ENCODE peak calls at places on chromosomes 12 and 14, in four cellular contexts. One of them, this sample, is unnamed.

GRCh38 chr12:20040844-20041243 is 327.5 kb upstream of the PDE3A start:
- DNase-seq in cardiac muscle cell: peak; percentile 39
- DNase-seq in AG04450: no peak
- DNase-seq in adipocyte: no peak
- DNase-seq in this sample: no peak

GRCh38 chr12:15541996-15542631 is 219.8 kb downstream of the PTPRO start:
- DNase-seq in AG04450: no peak
- DNase-seq in adipocyte: no peak
- DNase-seq in cardiac muscle cell: peak; percentile 15
- DNase-seq in this sample: no peak

GRCh38 chr12:108120863-108121165 is 8.3 kb upstream of the WSCD2 start:
- DNase-seq in cardiac muscle cell: no peak
- DNase-seq in AG04450: no peak
- DNase-seq in adipocyte: no peak
- DNase-seq in this sample: no peak

GRCh38 chr14:77511486-77512162 is 13.0 kb upstream of the ISM2 start:
- DNase-seq in AG04450: no peak
- DNase-seq in cardiac muscle cell: peak; percentile 12
- DNase-seq in adipocyte: no peak
- DNase-seq in this sample: no peak

GRCh38 chr14:88385212-88386101 is at the start of gene SPATA7:
- DNase-seq in AG04450: peak; percentile 56
- DNase-seq in cardiac muscle cell: peak; percentile 94
- DNase-seq in adipocyte: peak; percentile 97
- DNase-seq in this sample: peak; percentile 84

GRCh38 chr12:40104461-40105264 is 1.2 kb downstream of the SLC2A13 start:
- DNase-seq in cardiac muscle cell: peak; percentile 14
- DNase-seq in adipocyte: no peak
- DNase-seq in AG04450: no peak
- DNase-seq in this sample: no peak

GRCh38 chr14:69879175-69880047 is at the start of gene SMOC1:
- DNase-seq in adipocyte: no peak
- DNase-seq in AG04450: peak; percentile 47
- DNase-seq in cardiac muscle cell: peak; percentile 34
- DNase-seq in this sample: no peak

GRCh38 chr14:105849933-105850626 is 323.7 kb downstream of the TMEM121 start:
- DNase-seq in cardiac muscle cell: no peak
- DNase-seq in adipocyte: no peak
- DNase-seq in AG04450: no peak
- DNase-seq in this sample: peak; percentile 27

GRCh38 chr12:30640392-30640791 is 55.3 kb downstream of the IPO8 start:
- DNase-seq in cardiac muscle cell: no peak
- DNase-seq in adipocyte: no peak
- DNase-seq in AG04450: no peak
- DNase-seq in this sample: no peak

GRCh38 chr12:6374028-6374780 is 1.2 kb downstream of the SCNN1A start:
- DNase-seq in cardiac muscle cell: no peak
- DNase-seq in adipocyte: no peak
- DNase-seq in AG04450: no peak
- DNase-seq in this sample: no peak

GRCh38 chr12:18849761-18850160 is 111.8 kb downstream of the CAPZA3 start:
- DNase-seq in AG04450: no peak
- DNase-seq in adipocyte: no peak
- DNase-seq in cardiac muscle cell: no peak
- DNase-seq in this sample: no peak

GRCh38 chr12:64412458-64412857 is 8.3 kb downstream of the XPOT start:
- DNase-seq in AG04450: no peak
- DNase-seq in cardiac muscle cell: no peak
- DNase-seq in adipocyte: no peak
- DNase-seq in this sample: no peak

GRCh38 chr14:89466460-89466859 is 49.4 kb upstream of the FOXN3 start:
- DNase-seq in cardiac muscle cell: no peak
- DNase-seq in AG04450: no peak
- DNase-seq in adipocyte: no peak
- DNase-seq in this sample: no peak

DNA sequence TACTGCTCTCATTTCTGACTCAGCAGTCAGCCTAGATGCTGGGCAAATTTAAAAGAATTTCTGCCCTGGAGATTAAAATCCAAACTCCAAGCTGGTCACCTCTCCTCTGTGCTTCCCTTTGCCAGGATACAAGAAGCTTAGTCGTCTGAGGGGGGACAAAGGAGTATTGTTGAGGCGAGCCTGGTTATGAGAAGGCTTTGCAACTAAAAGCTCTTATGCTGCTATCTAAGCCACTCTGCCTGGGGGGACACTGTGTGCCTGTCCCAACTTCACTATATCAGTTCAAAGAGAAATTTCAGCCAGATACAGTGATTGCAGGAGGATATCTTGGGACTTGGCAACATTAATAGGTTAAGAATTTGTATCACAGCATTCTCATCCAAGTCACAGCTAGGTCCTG is 10.8 kb upstream of the PLEKHH1 start:
- DNase-seq in AG04450: no peak
- DNase-seq in cardiac muscle cell: no peak
- DNase-seq in adipocyte: no peak
- DNase-seq in this sample: no peak
- H3K27me3 ChIP-seq in AG04450: peaks cover 46% of the 10 kb centered on the region
- H3K27me3 ChIP-seq in cardiac muscle cell: peaks cover 66% of the 10 kb centered on the region
- H3K27me3 ChIP-seq in adipocyte: peaks cover 60% of the 10 kb centered on the region
- H3K27me3 ChIP-seq in this sample: peaks cover 13% of the 10 kb centered on the region

GRCh38 chr12:53803194-53803593 is 51.4 kb upstream of the CISTR start:
- DNase-seq in AG04450: no peak
- DNase-seq in cardiac muscle cell: no peak
- DNase-seq in adipocyte: no peak
- DNase-seq in this sample: no peak

GRCh38 chr12:53804429-53804828 is 52.6 kb upstream of the CISTR start:
- DNase-seq in AG04450: no peak
- DNase-seq in adipocyte: no peak
- DNase-seq in cardiac muscle cell: no peak
- DNase-seq in this sample: no peak

GRCh38 chr12:53805801-53806200 is 54.0 kb upstream of the CISTR start:
- DNase-seq in cardiac muscle cell: no peak
- DNase-seq in AG04450: no peak
- DNase-seq in adipocyte: no peak
- DNase-seq in this sample: no peak

GRCh38 chr12:53805067-53805466 is 53.3 kb upstream of the CISTR start:
- DNase-seq in adipocyte: no peak
- DNase-seq in AG04450: peak; percentile 8
- DNase-seq in cardiac muscle cell: peak; percentile 32
- DNase-seq in this sample: no peak

DNA sequence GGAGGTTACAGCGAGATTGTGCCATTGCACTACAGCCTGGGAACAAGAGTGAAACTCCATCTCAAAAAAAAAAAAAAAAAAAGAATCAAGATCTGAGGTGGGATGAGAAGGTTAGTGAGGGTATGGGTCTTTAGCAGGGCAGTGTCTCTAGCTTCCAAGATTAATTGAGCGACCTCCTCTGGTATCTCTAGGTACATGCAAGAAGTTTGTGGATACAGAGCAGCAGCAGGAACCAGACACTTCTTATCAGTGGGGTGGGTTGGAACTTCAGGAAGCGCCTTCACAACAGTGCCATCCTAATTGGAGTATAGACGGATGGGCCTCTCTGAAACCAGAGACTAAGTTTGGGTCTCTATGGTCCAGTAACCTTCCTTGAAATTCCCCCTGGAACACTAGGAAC is 51.9 kb upstream of the CISTR start:
- DNase-seq in cardiac muscle cell: no peak
- DNase-seq in adipocyte: no peak
- DNase-seq in AG04450: no peak
- DNase-seq in this sample: no peak
- H3K27me3 ChIP-seq in cardiac muscle cell: peaks cover 60% of the 10 kb centered on the region
- H3K27me3 ChIP-seq in adipocyte: peaks cover 47% of the 10 kb centered on the region
- H3K27me3 ChIP-seq in AG04450: peaks cover 8% of the 10 kb centered on the region
- H3K27me3 ChIP-seq in this sample: no peaks in the 10 kb centered on the region

DNA sequence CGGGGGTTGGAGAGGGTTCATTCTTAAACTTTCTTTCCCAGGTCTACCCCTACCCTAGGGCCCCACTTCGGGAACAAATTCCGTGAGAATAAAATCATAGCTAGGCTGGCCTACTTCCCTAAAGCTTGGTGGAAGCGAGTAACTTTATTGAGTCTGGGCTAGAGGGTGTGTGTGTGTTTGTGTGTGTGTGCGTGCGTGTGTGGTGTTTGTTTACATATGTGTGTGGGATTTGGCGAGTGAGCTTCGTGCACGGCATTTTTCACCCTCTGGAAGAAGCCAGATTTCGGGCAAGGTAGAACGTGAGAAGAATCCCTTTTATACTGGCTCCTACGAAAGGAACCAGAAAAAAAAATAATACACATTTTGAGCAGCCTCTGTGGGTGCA is 7.5 kb upstream of the LHX5 start:
- DNase-seq in AG04450: no peak
- DNase-seq in adipocyte: no peak
- DNase-seq in cardiac muscle cell: no peak
- DNase-seq in this sample: no peak
- H3K27me3 ChIP-seq in AG04450: peaks cover 54% of the 10 kb centered on the region
- H3K27me3 ChIP-seq in adipocyte: peaks cover 70% of the 10 kb centered on the region
- H3K27me3 ChIP-seq in cardiac muscle cell: peaks cover 100% of the 10 kb centered on the region
- H3K27me3 ChIP-seq in this sample: peaks cover 63% of the 10 kb centered on the region

DNA sequence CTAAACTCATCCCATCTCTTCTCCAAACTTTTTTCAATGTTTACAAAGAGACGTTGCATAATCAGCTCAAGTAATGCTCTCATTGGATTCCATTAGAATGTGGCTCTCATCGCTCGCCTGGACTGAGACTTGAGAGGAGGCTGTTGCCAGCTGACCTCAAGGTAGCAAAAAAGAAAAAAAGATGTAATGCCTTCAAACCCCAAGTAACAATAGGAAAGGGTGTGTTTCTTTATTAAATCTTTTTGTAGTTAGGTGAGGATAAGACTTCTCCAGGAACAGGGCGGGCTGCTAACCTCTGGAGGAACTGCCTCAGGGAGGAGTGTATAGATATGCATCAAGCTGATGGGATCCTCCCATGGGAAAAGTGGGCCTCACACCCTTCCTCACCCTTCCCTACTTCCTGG is 956 bp upstream of the PTHLH start:
- DNase-seq in AG04450: no peak
- DNase-seq in adipocyte: peak; percentile 28
- DNase-seq in cardiac muscle cell: peak; percentile 36
- DNase-seq in this sample: no peak
- H3K27me3 ChIP-seq in AG04450: no peaks in the 10 kb centered on the region
- H3K27me3 ChIP-seq in adipocyte: peaks cover 4% of the 10 kb centered on the region
- H3K27me3 ChIP-seq in cardiac muscle cell: peaks cover 100% of the 10 kb centered on the region
- H3K27me3 ChIP-seq in this sample: peaks cover 3% of the 10 kb centered on the region

GRCh38 chr14:94907626-94908261 is 137.8 kb upstream of the GSC start:
- DNase-seq in adipocyte: peak; percentile 58
- DNase-seq in AG04450: no peak
- DNase-seq in cardiac muscle cell: peak; percentile 7
- DNase-seq in this sample: no peak
- H3K27me3 ChIP-seq in adipocyte: peaks cover 6% of the 10 kb centered on the region
- H3K27me3 ChIP-seq in AG04450: no peaks in the 10 kb centered on the region
- H3K27me3 ChIP-seq in cardiac muscle cell: peaks cover 8% of the 10 kb centered on the region
- H3K27me3 ChIP-seq in this sample: no peaks in the 10 kb centered on the region

GRCh38 chr12:113500662-113501435 is 29.2 kb upstream of the LHX5 start:
- DNase-seq in cardiac muscle cell: no peak
- DNase-seq in AG04450: no peak
- DNase-seq in adipocyte: no peak
- DNase-seq in this sample: no peak

GRCh38 chr12:113497709-113498108 is 26.0 kb upstream of the LHX5 start:
- DNase-seq in AG04450: no peak
- DNase-seq in cardiac muscle cell: no peak
- DNase-seq in adipocyte: no peak
- DNase-seq in this sample: no peak

GRCh38 chr12:113498490-113498889 is 26.8 kb upstream of the LHX5 start:
- DNase-seq in cardiac muscle cell: no peak
- DNase-seq in AG04450: no peak
- DNase-seq in adipocyte: no peak
- DNase-seq in this sample: no peak
- H3K27me3 ChIP-seq in cardiac muscle cell: peaks cover 46% of the 10 kb centered on the region
- H3K27me3 ChIP-seq in AG04450: peaks cover 7% of the 10 kb centered on the region
- H3K27me3 ChIP-seq in adipocyte: peaks cover 25% of the 10 kb centered on the region
- H3K27me3 ChIP-seq in this sample: peaks cover 22% of the 10 kb centered on the region

DNA sequence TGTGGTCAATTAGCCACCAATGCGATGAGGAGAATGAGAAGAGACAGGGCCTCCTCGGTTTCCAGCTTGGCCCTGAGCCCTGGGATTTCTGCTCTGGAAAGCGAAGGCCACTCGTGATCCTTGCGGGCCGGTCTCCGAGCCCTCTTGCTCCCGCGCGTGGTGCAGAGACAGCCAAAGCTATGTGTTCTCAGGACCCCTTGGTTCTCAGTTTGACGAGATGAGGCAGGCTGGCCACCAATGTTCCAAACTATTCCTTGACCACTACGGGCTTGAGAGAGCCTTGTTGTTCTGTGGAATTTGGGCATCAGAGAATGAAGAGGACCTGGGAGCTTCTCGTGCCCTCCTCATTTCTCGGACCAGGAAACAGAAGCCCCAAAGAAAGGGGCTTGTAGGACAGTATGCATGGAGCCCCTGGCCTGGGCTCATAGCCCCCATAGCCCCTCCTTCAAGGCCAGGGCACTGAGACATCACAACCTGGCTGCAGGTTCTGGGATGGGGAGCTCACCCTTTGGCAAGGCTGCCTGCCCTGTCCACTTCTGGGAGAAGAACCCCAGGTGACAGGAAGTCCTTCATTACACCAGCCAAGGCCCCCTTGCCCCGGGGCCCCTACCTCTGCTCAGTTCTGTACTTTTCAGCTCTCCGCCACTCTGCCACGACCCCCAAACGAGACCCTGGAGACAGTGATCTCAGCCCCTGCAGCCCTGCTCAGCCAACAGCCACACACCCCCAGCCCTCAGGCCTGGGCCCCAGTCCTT is 223.0 kb upstream of the RTL1 start:
- DNase-seq in AG04450: no peak
- DNase-seq in adipocyte: no peak
- DNase-seq in cardiac muscle cell: no peak
- DNase-seq in this sample: no peak
- H3K27me3 ChIP-seq in AG04450: peaks cover 24% of the 10 kb centered on the region
- H3K27me3 ChIP-seq in adipocyte: peaks cover 56% of the 10 kb centered on the region
- H3K27me3 ChIP-seq in cardiac muscle cell: no peaks in the 10 kb centered on the region
- H3K27me3 ChIP-seq in this sample: no peaks in the 10 kb centered on the region

DNA sequence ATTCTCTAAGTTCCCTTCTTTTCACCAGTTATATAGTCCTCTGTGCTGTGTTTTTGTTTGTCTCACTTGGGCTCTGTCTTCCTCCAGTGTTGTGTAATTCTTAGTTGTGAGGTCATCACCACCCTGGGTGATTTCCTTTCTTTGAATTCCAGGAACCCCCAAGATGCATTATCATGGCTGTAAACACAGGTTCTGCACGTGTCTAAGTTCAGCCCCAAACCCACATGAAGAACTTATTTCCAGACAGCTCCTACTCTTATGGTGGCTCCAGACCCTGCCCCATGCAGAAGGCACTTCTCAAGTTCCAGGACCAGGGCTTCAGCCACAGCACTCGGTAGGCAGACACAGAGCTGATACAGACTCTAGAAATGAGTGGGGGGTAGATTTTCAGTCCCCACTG is 560.5 kb downstream of the BCL11B start:
- DNase-seq in cardiac muscle cell: no peak
- DNase-seq in adipocyte: no peak
- DNase-seq in AG04450: no peak
- DNase-seq in this sample: no peak
- H3K27me3 ChIP-seq in cardiac muscle cell: no peaks in the 10 kb centered on the region
- H3K27me3 ChIP-seq in adipocyte: no peaks in the 10 kb centered on the region
- H3K27me3 ChIP-seq in AG04450: no peaks in the 10 kb centered on the region
- H3K27me3 ChIP-seq in this sample: no peaks in the 10 kb centered on the region

This sample was measured in SJSA1.